ENCODE peak calls at places on chromosome 19, in nine cellular contexts. A is right lobe of liver, R is body of pancreas, E is GM12878, W is A549, L is upper lobe of left lung, C is heart left ventricle, P is HCT116, O is IMR-90. F is an unnamed sample.

GRCh38 chr19:6048348-6048747 is 62.0 kb downstream of the RFX2 start:
- ATAC-seq in A (peak), R (no peak), E (peak), W (peak), L (no peak), C (no peak), P (peak), O (no peak), F (no peak)

GRCh38 chr19:6811906-6812305 is 39.4 kb downstream of the VAV1 start:
- ATAC-seq in A (no peak), R (no peak), E (peak), W (peak), L (no peak), C (no peak), P (peak), O (peak), F (no peak)

GRCh38 chr19:39052243-39052746 is 19.9 kb upstream of the FBXO27 start:
- ATAC-seq in A (peak), R (peak), E (peak), W (peak), L (peak), C (peak), P (peak), O (peak), F (no peak)

GRCh38 chr19:7788178-7788932 is 25.3 kb downstream of the CLEC4M start:
- ATAC-seq in A (peak), R (no peak), E (no peak), W (peak), L (no peak), C (peak), P (no peak), O (no peak), F (no peak)

GRCh38 chr19:18329035-18329376 is 6.1 kb upstream of the LSM4 start:
- ATAC-seq in A (no peak), R (no peak), E (peak), W (peak), L (no peak), C (no peak), P (peak), O (no peak), F (no peak)

GRCh38 chr19:36013280-36014028 is 559 bp downstream of the ALKBH6 start:
- ATAC-seq in A (no peak), R (no peak), E (no peak), W (no peak), L (no peak), C (no peak), P (no peak), O (peak), F (no peak)

GRCh38 chr19:35949131-35949530 is 13.0 kb downstream of the LRFN3 start:
- ATAC-seq in A (no peak), R (no peak), E (no peak), W (peak), L (no peak), C (no peak), P (no peak), O (no peak), F (no peak)

GRCh38 chr19:50959731-50960500 is 7.1 kb upstream of the KLK5 start:
- ATAC-seq in A (no peak), R (no peak), E (no peak), W (peak), L (no peak), C (no peak), P (peak), O (no peak), F (no peak)

GRCh38 chr19:6039541-6040225 is 61.7 kb upstream of the RANBP3 start:
- ATAC-seq in A (peak), R (no peak), E (peak), W (no peak), L (peak), C (peak), P (no peak), O (no peak), F (no peak)

GRCh38 chr19:38023245-38023644 is 116.2 kb downstream of the SIPA1L3 start:
- ATAC-seq in A (no peak), R (no peak), E (no peak), W (no peak), L (no peak), C (no peak), P (no peak), O (no peak), F (no peak)

GRCh38 chr19:19010551-19010950 is 22.8 kb downstream of the SUGP2 start:
- ATAC-seq in A (no peak), R (no peak), E (no peak), W (no peak), L (no peak), C (no peak), P (no peak), O (no peak), F (no peak)

GRCh38 chr19:15038304-15038703 is 11.0 kb upstream of the CASP14 start:
- ATAC-seq in A (no peak), R (no peak), E (no peak), W (no peak), L (no peak), C (no peak), P (no peak), O (no peak), F (no peak)

GRCh38 chr19:39398297-39398864 is 7.2 kb downstream of the MED29 start:
- ATAC-seq in A (peak), R (no peak), E (peak), W (peak), L (peak), C (peak), P (peak), O (peak), F (peak)

GRCh38 chr19:17209126-17210036 is 5.8 kb upstream of the USE1 start:
- ATAC-seq in A (peak), R (no peak), E (peak), W (peak), L (no peak), C (no peak), P (peak), O (peak), F (no peak)

GRCh38 chr19:31974941-31975340 is 370.5 kb upstream of the ZNF507 start:
- ATAC-seq in A (no peak), R (no peak), E (no peak), W (no peak), L (no peak), C (no peak), P (no peak), O (no peak), F (no peak)

GRCh38 chr19:18098891-18099622 is 1.5 kb downstream of the MAST3 start:
- ATAC-seq in A (no peak), R (no peak), E (peak), W (no peak), L (no peak), C (no peak), P (no peak), O (no peak), F (no peak)

GRCh38 chr19:12255372-12255771 is 39.3 kb downstream of the ZNF44 start:
- ATAC-seq in A (no peak), R (no peak), E (no peak), W (no peak), L (no peak), C (no peak), P (no peak), O (no peak), F (no peak)

GRCh38 chr19:35704218-35704617 is at the start of gene ZBTB32:
- ATAC-seq in A (no peak), R (no peak), E (no peak), W (no peak), L (no peak), C (peak), P (no peak), O (peak), F (no peak)

GRCh38 chr19:926595-927043 is 784 bp downstream of the ARID3A start:
- ATAC-seq in A (peak), R (no peak), E (no peak), W (no peak), L (no peak), C (no peak), P (no peak), O (no peak), F (no peak)

GRCh38 chr19:923551-924211 is 2.2 kb upstream of the ARID3A start:
- ATAC-seq in A (no peak), R (no peak), E (no peak), W (no peak), L (no peak), C (no peak), P (no peak), O (no peak), F (no peak)

GRCh38 chr19:927044-927706 is 1.3 kb downstream of the ARID3A start:
- ATAC-seq in A (peak), R (no peak), E (no peak), W (no peak), L (peak), C (peak), P (no peak), O (peak), F (peak)

GRCh38 chr19:925912-926594 is at the start of gene ARID3A:
- ATAC-seq in A (peak), R (peak), E (peak), W (peak), L (no peak), C (peak), P (peak), O (peak), F (peak)

GRCh38 chr19:925087-925911 is 536 bp upstream of the ARID3A start:
- ATAC-seq in A (peak), R (peak), E (peak), W (peak), L (peak), C (peak), P (peak), O (peak), F (peak)
- TF ChIP-seq POLR2A in A (no peak), R (peak), E (peak), W (no peak), L (no peak), C (no peak), P (no peak), O (no peak), F (no peak)

DNA sequence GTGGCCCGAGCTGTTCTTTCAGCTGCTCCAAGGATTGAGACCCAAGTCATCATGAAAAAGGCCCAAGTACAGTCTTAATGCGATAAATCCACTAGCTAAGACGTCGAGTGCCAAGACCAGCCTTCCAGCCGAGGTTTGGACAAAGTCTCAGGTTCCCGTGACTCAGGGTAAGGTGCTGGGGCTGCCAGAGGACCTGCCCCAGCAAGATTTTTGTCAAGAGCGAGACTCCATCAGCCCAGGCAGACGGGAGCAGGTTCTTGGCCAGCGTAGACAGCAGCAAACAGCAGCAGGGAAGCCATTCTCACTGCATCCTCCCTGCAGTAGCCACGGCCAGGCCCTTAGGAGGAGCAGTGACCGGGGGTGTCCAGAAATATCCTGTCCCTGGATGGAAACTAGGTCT is 3.4 kb downstream of the FEM1A start:
- ATAC-seq in A (no peak), R (no peak), E (no peak), W (no peak), L (no peak), C (no peak), P (no peak), O (no peak), F (no peak)
- H3K4me3 ChIP-seq in A (no peak), R (no peak), E (no peak), W (no peak), L (no peak), C (no peak), P (no peak), O (no peak), F (no peak)

DNA sequence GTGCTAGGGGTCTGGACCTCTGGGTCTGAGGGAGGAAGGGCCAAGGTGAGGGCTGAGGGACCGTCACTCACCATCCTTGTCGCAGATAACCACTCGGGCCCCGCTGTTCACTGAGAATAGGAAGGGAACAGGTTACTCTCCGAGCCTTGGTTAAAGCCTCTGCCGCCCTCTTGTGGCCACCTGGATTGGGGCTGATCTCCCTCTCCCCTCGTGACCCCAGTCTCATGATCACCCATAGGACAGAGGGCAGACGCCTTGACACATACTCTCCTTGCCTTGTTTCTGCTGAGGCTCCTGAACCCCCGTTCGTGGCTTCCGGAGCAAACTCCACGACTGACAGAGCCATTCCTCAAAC is 580 bp downstream of the HSD17B14 start:
- ATAC-seq in A (peak), R (peak), E (peak), W (peak), L (peak), C (peak), P (peak), O (peak), F (peak)
- TF ChIP-seq CTCF in A (peak), R (peak), E (peak), W (peak), L (peak), C (peak), P (peak), O (peak), F (peak)

DNA sequence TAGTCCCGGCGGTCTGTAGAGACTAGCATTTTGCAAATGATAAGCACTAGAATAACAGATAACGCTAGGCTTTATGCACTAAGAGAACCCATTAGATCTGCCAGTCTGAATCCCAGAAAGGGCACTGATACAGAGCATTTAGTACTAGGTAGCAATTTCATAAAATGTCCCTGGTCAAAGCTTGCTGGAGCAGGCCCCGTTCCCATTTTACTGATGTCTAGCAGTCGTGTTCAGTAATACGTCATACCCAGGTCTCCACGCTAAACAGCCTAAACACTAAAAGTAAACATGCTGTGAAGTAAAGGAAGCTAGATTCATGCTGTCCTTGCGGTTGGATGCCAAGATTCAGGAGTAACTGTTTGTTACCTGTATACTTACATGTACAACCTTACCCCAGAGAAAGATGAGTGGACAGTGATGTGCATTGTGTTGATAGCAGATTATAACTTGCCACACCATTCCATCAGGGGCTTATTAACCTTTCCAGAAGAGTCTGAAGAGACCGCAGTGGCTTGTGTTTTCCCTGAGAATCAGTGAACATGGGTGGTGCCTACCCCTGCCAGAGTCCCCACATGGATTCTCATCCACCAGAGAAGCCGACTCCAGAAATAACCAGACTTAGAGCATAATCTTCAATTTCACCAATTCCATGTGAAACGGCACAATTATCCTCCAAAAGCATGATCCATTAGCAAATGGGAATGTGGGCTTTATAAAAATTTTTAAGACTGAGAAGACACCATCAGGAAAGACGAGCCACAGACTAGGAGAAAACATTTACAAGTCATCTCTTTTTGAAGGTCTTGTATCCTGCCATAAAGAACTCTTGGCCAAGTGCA is 3.4 kb upstream of the RPS11 start:
- ATAC-seq in A (no peak), R (no peak), E (no peak), W (peak), L (no peak), C (no peak), P (peak), O (no peak), F (no peak)
- TF ChIP-seq POLR2A in A (no peak), R (peak), E (peak), W (no peak), L (peak), C (no peak), P (peak), O (peak), F (no peak)

DNA sequence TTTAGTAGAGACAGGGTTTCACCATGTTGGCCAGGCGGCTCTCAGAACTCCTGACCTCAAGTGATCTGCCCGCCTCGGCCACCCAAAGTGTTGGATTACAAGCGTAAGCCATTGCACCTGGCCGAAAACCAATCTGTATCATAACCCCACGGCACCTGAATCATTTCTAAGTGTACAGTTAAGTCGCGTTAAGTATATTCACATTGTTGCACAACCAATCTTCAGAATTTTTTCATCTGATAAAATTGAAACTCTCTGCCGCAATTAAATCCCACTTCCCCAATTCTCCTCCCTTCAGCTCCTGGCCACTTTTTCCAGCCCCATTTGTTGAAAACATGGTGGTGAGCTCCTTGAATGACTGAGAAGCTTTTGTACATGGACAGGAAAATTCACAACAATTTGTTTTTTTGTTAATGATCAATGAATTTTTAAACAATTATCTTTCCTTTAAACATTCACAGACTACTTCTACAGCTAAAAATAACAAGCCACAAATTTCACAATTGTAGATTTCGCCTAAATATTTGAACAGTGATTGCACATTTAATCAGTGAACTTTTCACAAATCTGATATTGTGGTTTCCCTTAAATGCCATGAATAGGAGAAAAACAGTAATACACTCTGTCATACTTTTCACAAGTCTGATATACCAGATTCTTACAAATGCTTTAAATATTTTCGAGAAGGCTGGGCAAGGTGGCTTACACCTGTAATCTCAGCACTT is 13.8 kb downstream of the FGF21 start:
- ATAC-seq in A (peak), R (peak), E (no peak), W (no peak), L (no peak), C (no peak), P (no peak), O (no peak), F (no peak)
- H3K4me3 ChIP-seq in A (no peak), R (no peak), E (no peak), W (no peak), L (no peak), C (no peak), P (no peak), O (no peak), F (no peak)

GRCh38 chr19:44740351-44740824 is 8.1 kb upstream of the BCL3 start:
- ATAC-seq in A (no peak), R (no peak), E (peak), W (no peak), L (no peak), C (no peak), P (no peak), O (no peak), F (no peak)
- TF ChIP-seq CTCF in A (no peak), R (no peak), E (peak), W (no peak), L (no peak), C (no peak), P (peak), O (peak), F (no peak)

DNA sequence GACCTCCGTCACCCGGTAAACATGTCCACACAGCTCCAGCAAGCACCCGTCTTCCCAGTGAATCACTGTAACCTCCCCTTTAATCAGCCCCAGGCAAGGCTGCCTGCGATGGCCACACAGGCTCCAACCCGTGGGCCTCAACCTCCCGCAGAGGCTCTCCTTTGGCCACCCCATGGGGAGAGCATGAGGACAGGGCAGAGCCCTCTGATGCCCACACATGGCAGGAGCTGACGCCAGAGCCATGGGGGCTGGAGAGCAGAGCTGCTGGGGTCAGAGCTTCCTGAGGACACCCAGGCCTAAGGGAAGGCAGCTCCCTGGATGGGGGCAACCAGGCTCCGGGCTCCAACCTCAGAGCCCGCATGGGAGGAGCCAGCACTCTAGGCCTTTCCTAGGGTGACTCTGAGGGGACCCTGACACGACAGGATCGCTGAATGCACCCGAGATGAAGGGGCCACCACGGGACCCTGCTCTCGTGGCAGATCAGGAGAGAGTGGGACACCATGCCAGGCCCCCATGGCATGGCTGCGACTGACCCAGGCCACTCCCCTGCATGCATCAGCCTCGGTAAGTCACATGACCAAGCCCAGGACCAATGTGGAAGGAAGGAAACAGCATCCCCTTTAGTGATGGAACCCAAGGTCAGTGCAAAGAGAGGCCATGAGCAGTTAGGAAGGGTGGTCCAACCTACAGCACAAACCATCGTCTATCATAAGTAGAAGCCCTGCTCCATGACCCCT is 9.0 kb upstream of the CEACAM5 start:
- ATAC-seq in A (no peak), R (peak), E (no peak), W (no peak), L (no peak), C (no peak), P (no peak), O (no peak), F (no peak)
- TF ChIP-seq POLR2A in A (no peak), R (peak), E (no peak), W (no peak), L (no peak), C (no peak), P (no peak), O (no peak), F (no peak)

DNA sequence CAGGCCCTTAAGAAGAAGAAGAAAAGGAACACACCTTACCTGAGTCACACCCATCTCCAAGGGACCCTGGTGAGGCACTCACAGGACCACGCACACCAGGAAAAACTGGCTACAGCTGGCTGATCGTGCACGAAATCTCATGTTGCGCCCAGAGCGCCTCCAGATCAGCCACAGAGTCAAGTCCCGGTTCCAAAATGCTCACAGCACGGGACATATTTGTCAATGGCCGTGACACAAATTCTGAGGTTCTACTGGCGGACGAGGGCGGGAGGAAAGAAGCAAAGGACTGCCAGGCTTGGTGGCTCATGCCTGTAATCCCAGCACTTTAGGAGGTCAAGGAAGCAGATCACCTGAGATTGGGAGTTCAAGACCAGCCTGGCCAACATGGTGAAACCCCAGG is 21.5 kb downstream of the SH3GL1 start:
- ATAC-seq in A (no peak), R (no peak), E (no peak), W (no peak), L (no peak), C (no peak), P (no peak), O (no peak), F (no peak)
- H3K4me3 ChIP-seq in A (no peak), R (no peak), E (peak), W (no peak), L (no peak), C (no peak), P (no peak), O (no peak), F (no peak)